ENCODE peak calls at places on chromosomes 3 and 15, in five cellular contexts. D is colonic mucosa, Q is ovary, M is upper lobe of right lung, S is psoas muscle. A is an unnamed sample. For H3K9me3, the result is how much of the 10 kb centered on the place peaks cover.

GRCh38 chr3:183564046-183564445 is 8.5 kb upstream of the KLHL6 start:
- DNase-seq in Q (no peak), S (no peak), D (no peak), M (no peak), A (peak)

GRCh38 chr3:48440590-48440958 is 517 bp downstream of the TMA7 start:
- DNase-seq in Q (no peak), M (no peak), S (no peak), D (no peak), A (no peak)

GRCh38 chr15:58332676-58333400 is 99.0 kb upstream of the LIPC start:
- DNase-seq in S (no peak), Q (no peak), D (no peak), M (no peak), A (no peak)

GRCh38 chr3:160665784-160666526 is 11.0 kb upstream of the ARL14 start:
- DNase-seq in M (no peak), Q (no peak), S (no peak), D (peak), A (no peak)

GRCh38 chr3:65951836-65952505 is 86.7 kb downstream of the MAGI1 start:
- DNase-seq in M (no peak), D (no peak), S (no peak), Q (no peak), A (no peak)

GRCh38 chr3:40207796-40208195 is 101.7 kb upstream of the EIF1B start:
- DNase-seq in M (no peak), S (no peak), Q (no peak), D (no peak), A (no peak)

GRCh38 chr3:185846041-185846440 is 21.2 kb upstream of the IGF2BP2 start:
- DNase-seq in Q (no peak), M (no peak), S (no peak), D (no peak), A (no peak)

GRCh38 chr3:72892870-72893269 is 5.0 kb downstream of the GXYLT2 start:
- DNase-seq in Q (no peak), M (no peak), D (peak), S (no peak), A (peak)

GRCh38 chr15:76337739-76338554 is 1.4 kb downstream of the ISL2 start:
- DNase-seq in S (no peak), D (no peak), M (no peak), Q (no peak), A (no peak)

GRCh38 chr15:28113426-28114113 is 14.5 kb upstream of the OCA2 start:
- DNase-seq in M (peak), Q (no peak), D (no peak), S (no peak), A (no peak)

GRCh38 chr3:64584193-64584592 is 103.6 kb downstream of the ADAMTS9 start:
- DNase-seq in Q (no peak), D (no peak), M (no peak), S (no peak), A (no peak)

GRCh38 chr3:196227629-196228493 is 11.5 kb downstream of the SLC51A start:
- DNase-seq in M (no peak), Q (peak), S (no peak), D (no peak), A (no peak)

GRCh38 chr3:53030864-53031445 is 14.9 kb downstream of the SFMBT1 start:
- DNase-seq in S (no peak), D (peak), M (no peak), Q (no peak), A (peak)

GRCh38 chr3:12135029-12135634 is 23.6 kb downstream of the TIMP4 start:
- DNase-seq in M (peak), S (peak), Q (peak), D (peak), A (peak)

GRCh38 chr15:66722757-66723540 is 20.9 kb downstream of the SMAD6 start:
- DNase-seq in Q (no peak), D (no peak), S (no peak), M (peak), A (no peak)

GRCh38 chr15:66721954-66722353 is 19.9 kb downstream of the SMAD6 start:
- DNase-seq in M (no peak), D (no peak), Q (no peak), S (no peak), A (no peak)

GRCh38 chr15:66723826-66724731 is 22.0 kb downstream of the SMAD6 start:
- DNase-seq in D (no peak), M (no peak), S (no peak), Q (no peak), A (no peak)

GRCh38 chr15:66724732-66725467 is 22.9 kb downstream of the SMAD6 start:
- DNase-seq in M (peak), S (no peak), Q (no peak), D (no peak), A (no peak)

GRCh38 chr15:66725468-66725785 is 23.4 kb downstream of the SMAD6 start:
- DNase-seq in Q (no peak), M (no peak), S (no peak), D (no peak), A (no peak)
- H3K27ac ChIP-seq in Q (no peak), M (no peak), S (no peak), D (no peak), A (no peak)

GRCh38 chr3:128919988-128920387 is 40.6 kb downstream of the ACAD9 start:
- DNase-seq in D (no peak), M (no peak), Q (no peak), S (no peak), A (no peak)

GRCh38 chr3:128929364-128929763 is 49.9 kb downstream of the ACAD9 start:
- DNase-seq in D (no peak), S (no peak), Q (no peak), M (no peak), A (no peak)

GRCh38 chr3:128922804-128923459 is 43.5 kb downstream of the ACAD9 start:
- DNase-seq in Q (no peak), M (peak), S (no peak), D (no peak), A (peak)

GRCh38 chr3:128923607-128924385 is 44.4 kb downstream of the ACAD9 start:
- DNase-seq in M (peak), D (no peak), Q (no peak), S (no peak), A (peak)
- H3K9me3 ChIP-seq in M (under half), D (under half), Q (under half), S (under half), A (under half)

DNA sequence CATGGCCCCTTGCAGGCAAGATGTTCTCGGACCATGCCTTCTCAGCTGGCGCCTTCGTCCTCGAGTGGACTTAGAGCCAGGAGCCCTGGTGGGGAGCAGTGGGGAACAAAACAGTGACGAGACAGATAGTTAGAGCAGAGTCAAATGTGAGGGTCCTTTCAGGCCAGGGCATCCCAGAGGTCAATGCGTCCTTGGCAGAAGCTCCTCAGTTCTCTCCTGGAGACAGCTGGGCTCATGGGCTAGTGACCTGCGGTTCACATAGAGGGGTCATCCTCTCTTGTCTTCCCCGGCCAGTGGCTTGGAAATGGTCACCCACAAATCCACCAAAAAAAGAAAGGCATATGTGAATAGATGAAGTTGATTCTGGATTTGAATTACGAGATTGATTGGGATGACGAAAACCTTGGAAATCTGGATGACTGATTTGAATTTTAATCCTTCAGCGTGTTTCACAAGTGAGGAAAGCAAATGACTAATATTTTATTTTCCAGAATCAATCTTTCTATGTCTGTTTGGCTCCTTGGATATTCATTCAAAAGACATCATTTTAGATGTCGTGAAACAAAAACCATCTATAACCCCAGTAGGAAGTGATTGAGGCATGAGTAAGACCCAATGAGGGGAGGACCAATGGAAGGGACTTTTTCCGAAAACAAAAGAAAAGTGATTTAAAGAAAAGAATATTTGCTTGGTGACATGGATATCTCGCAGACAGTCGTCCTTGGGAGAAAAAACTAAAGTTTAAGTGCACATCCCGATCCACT is 84.5 kb downstream of the ASB7 start:
- DNase-seq in S (no peak), D (no peak), Q (no peak), M (no peak), A (no peak)
- H3K27ac ChIP-seq in S (peak), D (no peak), Q (peak), M (no peak), A (no peak)

GRCh38 chr3:197244751-197245150 is 53.7 kb downstream of the DLG1 start:
- DNase-seq in D (no peak), M (no peak), S (no peak), Q (no peak), A (no peak)
- H3K9me3 ChIP-seq in D (under half), M (under half), S (under half), Q (under half), A (half or more)

DNA sequence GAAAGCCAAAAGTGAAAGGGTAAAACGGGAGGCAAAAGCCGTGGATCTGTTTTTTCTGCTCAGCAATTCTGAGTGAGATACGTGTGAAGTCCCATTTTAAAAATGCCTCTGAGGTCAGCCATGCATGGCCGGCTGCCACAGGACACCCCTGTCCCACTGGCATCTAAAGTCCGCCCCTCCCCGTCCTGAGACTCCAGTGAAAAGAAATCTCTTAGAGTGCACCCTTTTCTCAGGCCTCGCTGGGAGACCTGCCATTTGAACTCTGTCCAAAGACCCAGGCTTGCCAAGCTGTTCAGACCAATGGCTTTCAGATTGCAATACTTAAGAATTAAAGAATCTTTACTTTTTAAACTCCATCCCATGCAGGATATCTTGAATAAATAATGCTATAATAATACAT is 61.0 kb upstream of the SLC24A5 start:
- DNase-seq in S (peak), D (peak), M (peak), Q (peak), A (no peak)
- H3K27ac ChIP-seq in S (no peak), D (no peak), M (no peak), Q (no peak), A (no peak)

GRCh38 chr3:148911597-148911996 is 46.5 kb downstream of the CPA3 start:
- DNase-seq in Q (no peak), M (no peak), S (no peak), D (no peak), A (no peak)

GRCh38 chr3:148916132-148916531 is 51.0 kb downstream of the CPA3 start:
- DNase-seq in M (no peak), D (no peak), Q (no peak), S (no peak), A (no peak)

DNA sequence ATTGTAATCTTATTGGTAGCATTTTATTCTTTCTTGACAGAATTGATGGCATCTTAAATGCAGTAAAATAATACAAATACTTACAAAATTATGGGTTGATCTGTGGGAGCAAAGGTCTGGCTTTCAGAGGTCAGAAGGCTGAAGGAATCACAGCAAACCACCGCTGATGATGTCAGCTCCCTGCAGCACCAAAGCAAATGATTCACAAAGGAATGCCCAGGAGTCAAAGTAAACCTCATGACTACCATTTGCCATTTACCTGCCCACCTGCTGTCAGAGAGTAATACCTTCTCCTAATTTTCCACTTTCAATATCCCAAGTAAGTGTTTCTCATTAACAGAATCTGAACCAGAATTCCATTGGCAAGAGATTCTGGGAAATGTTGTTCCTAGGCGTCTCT is 46.1 kb downstream of the CPA3 start:
- DNase-seq in D (no peak), S (no peak), Q (no peak), M (no peak), A (no peak)
- H3K9me3 ChIP-seq in D (under half), S (under half), Q (under half), M (under half), A (under half)

A was measured in CD4-positive, CD25-positive, alpha-beta regulatory T cell.